ENCODE peak calls at places on chromosome 12, in five cellular contexts. One of them, this sample, is unnamed.

GRCh38 chr12:65891219-65891618 is 66.9 kb downstream of the HMGA2 start:
- DNase-seq in aorta: no peak
- DNase-seq in right atrium auricular region: no peak
- DNase-seq in activated CD4-positive, alpha-beta T cell treated with anti-CD3 and anti-CD28 coated beads, Interleukin-2, amount 50 U/mL, for 48 hours: no peak
- DNase-seq in activated naive CD4-positive, alpha-beta T cell treated with anti-CD3 and anti-CD28 coated beads, Interleukin-2, amount 50 U/mL, for 16 hours: no peak
- DNase-seq in this sample: no peak

GRCh38 chr12:47881041-47881440 is 23.8 kb downstream of the VDR start:
- DNase-seq in activated naive CD4-positive, alpha-beta T cell treated with anti-CD3 and anti-CD28 coated beads, Interleukin-2, amount 50 U/mL, for 16 hours: no peak
- DNase-seq in aorta: no peak
- DNase-seq in activated CD4-positive, alpha-beta T cell treated with anti-CD3 and anti-CD28 coated beads, Interleukin-2, amount 50 U/mL, for 48 hours: no peak
- DNase-seq in right atrium auricular region: no peak
- DNase-seq in this sample: no peak

GRCh38 chr12:2149091-2149490 is 96.3 kb downstream of the CACNA1C start:
- DNase-seq in activated CD4-positive, alpha-beta T cell treated with anti-CD3 and anti-CD28 coated beads, Interleukin-2, amount 50 U/mL, for 48 hours: no peak
- DNase-seq in activated naive CD4-positive, alpha-beta T cell treated with anti-CD3 and anti-CD28 coated beads, Interleukin-2, amount 50 U/mL, for 16 hours: no peak
- DNase-seq in aorta: no peak
- DNase-seq in right atrium auricular region: no peak
- DNase-seq in this sample: no peak

GRCh38 chr12:120055231-120055630 is 61.3 kb downstream of the RAB35 start:
- DNase-seq in aorta: no peak
- DNase-seq in right atrium auricular region: no peak
- DNase-seq in activated CD4-positive, alpha-beta T cell treated with anti-CD3 and anti-CD28 coated beads, Interleukin-2, amount 50 U/mL, for 48 hours: no peak
- DNase-seq in activated naive CD4-positive, alpha-beta T cell treated with anti-CD3 and anti-CD28 coated beads, Interleukin-2, amount 50 U/mL, for 16 hours: no peak
- DNase-seq in this sample: no peak

GRCh38 chr12:176321-177181 is 37.4 kb downstream of the SLC6A12 start:
- DNase-seq in activated naive CD4-positive, alpha-beta T cell treated with anti-CD3 and anti-CD28 coated beads, Interleukin-2, amount 50 U/mL, for 16 hours: no peak
- DNase-seq in right atrium auricular region: no peak
- DNase-seq in aorta: no peak
- DNase-seq in activated CD4-positive, alpha-beta T cell treated with anti-CD3 and anti-CD28 coated beads, Interleukin-2, amount 50 U/mL, for 48 hours: no peak
- DNase-seq in this sample: no peak

GRCh38 chr12:120286768-120287490 is 4.8 kb downstream of the RNU4-2 start:
- DNase-seq in activated naive CD4-positive, alpha-beta T cell treated with anti-CD3 and anti-CD28 coated beads, Interleukin-2, amount 50 U/mL, for 16 hours: no peak
- DNase-seq in activated CD4-positive, alpha-beta T cell treated with anti-CD3 and anti-CD28 coated beads, Interleukin-2, amount 50 U/mL, for 48 hours: no peak
- DNase-seq in right atrium auricular region: no peak
- DNase-seq in aorta: no peak
- DNase-seq in this sample: no peak

GRCh38 chr12:29113101-29113500 is 36.0 kb upstream of the FAR2 start:
- DNase-seq in right atrium auricular region: no peak
- DNase-seq in aorta: no peak
- DNase-seq in activated CD4-positive, alpha-beta T cell treated with anti-CD3 and anti-CD28 coated beads, Interleukin-2, amount 50 U/mL, for 48 hours: no peak
- DNase-seq in activated naive CD4-positive, alpha-beta T cell treated with anti-CD3 and anti-CD28 coated beads, Interleukin-2, amount 50 U/mL, for 16 hours: no peak
- DNase-seq in this sample: no peak

GRCh38 chr12:100827901-100828520 is 33.4 kb downstream of the ANO4 start:
- DNase-seq in right atrium auricular region: no peak
- DNase-seq in activated naive CD4-positive, alpha-beta T cell treated with anti-CD3 and anti-CD28 coated beads, Interleukin-2, amount 50 U/mL, for 16 hours: no peak
- DNase-seq in aorta: no peak
- DNase-seq in activated CD4-positive, alpha-beta T cell treated with anti-CD3 and anti-CD28 coated beads, Interleukin-2, amount 50 U/mL, for 48 hours: no peak
- DNase-seq in this sample: no peak

GRCh38 chr12:4444031-4444430 is 1.6 kb downstream of the FGF6 start:
- DNase-seq in right atrium auricular region: no peak
- DNase-seq in activated CD4-positive, alpha-beta T cell treated with anti-CD3 and anti-CD28 coated beads, Interleukin-2, amount 50 U/mL, for 48 hours: no peak
- DNase-seq in activated naive CD4-positive, alpha-beta T cell treated with anti-CD3 and anti-CD28 coated beads, Interleukin-2, amount 50 U/mL, for 16 hours: no peak
- DNase-seq in aorta: no peak
- DNase-seq in this sample: no peak

GRCh38 chr12:81167694-81168093 is 89.8 kb downstream of the ACSS3 start:
- DNase-seq in activated naive CD4-positive, alpha-beta T cell treated with anti-CD3 and anti-CD28 coated beads, Interleukin-2, amount 50 U/mL, for 16 hours: no peak
- DNase-seq in activated CD4-positive, alpha-beta T cell treated with anti-CD3 and anti-CD28 coated beads, Interleukin-2, amount 50 U/mL, for 48 hours: no peak
- DNase-seq in aorta: no peak
- DNase-seq in right atrium auricular region: no peak
- DNase-seq in this sample: no peak

GRCh38 chr12:50988871-50989270 is 36.5 kb downstream of the HIGD1C start:
- DNase-seq in aorta: no peak
- DNase-seq in activated CD4-positive, alpha-beta T cell treated with anti-CD3 and anti-CD28 coated beads, Interleukin-2, amount 50 U/mL, for 48 hours: no peak
- DNase-seq in activated naive CD4-positive, alpha-beta T cell treated with anti-CD3 and anti-CD28 coated beads, Interleukin-2, amount 50 U/mL, for 16 hours: no peak
- DNase-seq in right atrium auricular region: no peak
- DNase-seq in this sample: no peak

GRCh38 chr12:112538740-112539139 is 120.0 kb downstream of the PTPN11 start:
- DNase-seq in activated naive CD4-positive, alpha-beta T cell treated with anti-CD3 and anti-CD28 coated beads, Interleukin-2, amount 50 U/mL, for 16 hours: no peak
- DNase-seq in activated CD4-positive, alpha-beta T cell treated with anti-CD3 and anti-CD28 coated beads, Interleukin-2, amount 50 U/mL, for 48 hours: no peak
- DNase-seq in right atrium auricular region: no peak
- DNase-seq in aorta: no peak
- DNase-seq in this sample: no peak

This sample was measured in tibial artery.